ENCODE peak calls at places on chromosomes 16 and 17, in seven cellular contexts. K is GM06990, Y is HCT116, X is left ventricle myocardium inferior, E is OCI-LY7, S is fibroblast of mammary gland, M is HFFc6. L is an unnamed sample.

GRCh38 chr16:49494386-49495150 is 121.0 kb downstream of the C16orf78 start:
- DNase-seq in X (no peak), M (no peak), S (no peak), Y (no peak), E (no peak), K (no peak), L (no peak)

GRCh38 chr17:57537524-57538410 is 207.3 kb downstream of the CCDC182 start:
- DNase-seq in M (no peak), S (no peak), X (no peak), E (no peak), Y (no peak), K (no peak), L (no peak)

GRCh38 chr16:11674001-11674817 is 6.0 kb downstream of the SNN start:
- DNase-seq in M (no peak), S (no peak), Y (no peak), X (no peak), K (no peak), E (no peak), L (no peak)

GRCh38 chr17:55201609-55201932 is 63.2 kb upstream of the HLF start:
- DNase-seq in Y (no peak), S (no peak), E (no peak), X (no peak), M (no peak), K (no peak), L (no peak)

GRCh38 chr17:74671031-74671771 is 41.5 kb downstream of the CD300LF start:
- DNase-seq in M (no peak), E (no peak), X (peak; percentile 81), S (peak; percentile 68), K (peak; percentile 23), Y (no peak), L (peak; percentile 66)

GRCh38 chr17:50830994-50831393 is 4.4 kb upstream of the WFIKKN2 start:
- DNase-seq in S (no peak), M (no peak), E (no peak), X (no peak), Y (no peak), K (no peak), L (no peak)

GRCh38 chr16:85227262-85227923 is 115.1 kb upstream of the CIBAR2 start:
- DNase-seq in E (peak; percentile 76), X (no peak), K (peak; percentile 88), M (no peak), Y (no peak), S (no peak), L (no peak)

GRCh38 chr17:43967251-43967875 is 13.6 kb upstream of the PYY start:
- DNase-seq in Y (no peak), E (no peak), X (no peak), M (peak; percentile 12), S (no peak), K (no peak), L (no peak)

GRCh38 chr17:17677299-17678040 is 3.8 kb upstream of the RAI1 start:
- DNase-seq in Y (no peak), X (no peak), K (no peak), E (no peak), S (no peak), M (no peak), L (no peak)

GRCh38 chr16:2236362-2237075 is at the start of gene DNASE1L2:
- DNase-seq in K (no peak), M (no peak), X (no peak), S (no peak), E (no peak), Y (no peak), L (no peak)

GRCh38 chr16:84144301-84144858 is 597 bp downstream of the HSDL1 start:
- DNase-seq in E (peak; percentile 53), K (peak; percentile 50), Y (no peak), X (peak; percentile 32), S (peak; percentile 8), M (no peak), L (no peak)

GRCh38 chr16:12377497-12377896 is 401.0 kb downstream of the SNX29 start:
- DNase-seq in M (no peak), S (no peak), Y (no peak), K (no peak), E (no peak), X (no peak), L (no peak)

GRCh38 chr17:69638516-69638915 is 224.0 kb downstream of the MAP2K6 start:
- DNase-seq in E (no peak), K (no peak), S (no peak), M (no peak), X (no peak), Y (no peak), L (no peak)

DNA sequence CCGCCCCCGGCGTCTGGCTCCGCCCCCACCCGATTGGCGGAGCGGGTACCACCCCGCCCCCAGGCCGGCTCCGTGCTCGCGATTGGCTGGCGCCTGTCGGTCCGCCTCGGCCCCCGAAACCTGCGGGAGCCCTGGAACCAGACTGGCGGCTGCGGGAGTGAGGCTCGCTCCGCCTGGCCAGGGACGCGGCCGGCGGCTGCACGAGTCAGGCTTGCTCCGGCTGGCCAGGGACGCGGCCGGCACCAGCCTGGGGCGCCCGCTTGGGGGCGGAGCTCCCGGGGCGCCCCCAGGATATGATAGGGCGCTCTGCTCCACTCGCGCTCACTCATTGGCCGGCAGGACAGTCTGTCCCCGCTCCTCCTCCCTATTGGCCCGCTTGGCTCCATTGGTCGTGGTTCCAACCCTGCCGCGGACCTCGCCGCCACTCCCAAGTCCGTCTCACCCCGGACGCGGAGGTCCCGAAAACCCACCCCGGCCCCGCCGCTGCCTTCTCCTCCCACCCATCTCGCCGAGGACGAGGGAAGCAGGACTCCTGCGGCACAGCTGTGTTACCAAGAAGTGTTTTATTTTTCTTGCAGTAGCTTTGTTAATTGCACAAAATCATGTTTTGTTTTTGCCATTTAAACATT is 340 bp upstream of the ROGDI start:
- DNase-seq in M (peak; percentile 89), K (peak; percentile 90), E (peak; percentile 91), S (peak; percentile 87), Y (peak; percentile 72), X (peak; percentile 94), L (peak; percentile 94)
- TF ChIP-seq CTCF in M (peak; percentile 59), K (no peak), E (no peak), S (no peak), Y (no peak), X (peak; percentile 54), L (no peak)

DNA sequence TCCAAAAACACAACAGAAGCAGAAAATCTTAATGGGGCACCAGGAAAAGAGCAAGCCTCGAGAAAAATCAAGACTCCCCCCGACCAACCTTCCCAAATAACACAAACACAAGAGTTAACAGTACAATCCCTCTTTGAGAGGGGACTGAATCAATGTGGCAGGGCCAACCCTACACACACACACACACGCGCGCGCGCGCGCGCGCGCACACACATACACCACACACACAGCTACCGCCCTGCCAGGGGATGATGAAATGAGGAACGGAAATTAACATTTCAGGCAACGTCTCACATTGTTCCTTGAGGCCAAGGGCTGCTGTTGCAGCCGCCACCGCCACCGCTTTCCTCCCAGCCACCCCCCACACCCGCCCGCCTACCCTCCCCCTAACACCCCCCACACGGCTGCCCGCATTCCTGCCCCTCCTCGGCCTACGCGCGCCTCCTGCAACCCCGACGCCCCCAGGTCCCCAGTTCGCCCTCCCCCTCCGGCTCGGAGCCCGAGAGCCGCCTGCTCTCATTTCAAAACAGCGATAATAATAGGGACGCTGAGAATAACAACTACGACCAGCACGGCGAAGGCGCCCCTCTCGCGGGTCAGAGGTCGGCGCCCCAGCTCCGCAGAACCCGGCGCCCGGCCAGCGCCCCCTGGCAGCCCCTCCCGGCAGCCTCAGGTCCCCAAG is 1.2 kb downstream of the ANKRD11 start:
- DNase-seq in K (peak; percentile 89), S (peak; percentile 96), X (peak; percentile 76), E (peak; percentile 96), M (peak; percentile 93), Y (peak; percentile 85), L (peak; percentile 95)
- TF ChIP-seq CTCF in K (peak; percentile 17), S (peak; percentile 26), X (peak; percentile 57), E (peak; percentile 38), M (peak; percentile 56), Y (no peak), L (no peak)

GRCh38 chr16:15954814-15955151 is 5.4 kb downstream of the ABCC1 start:
- DNase-seq in S (peak; percentile 66), M (no peak), X (no peak), Y (no peak), K (no peak), E (no peak), L (peak; percentile 76)
- TF ChIP-seq CTCF in S (no peak), M (no peak), X (no peak), Y (no peak), K (no peak), E (no peak), L (no peak)

GRCh38 chr16:88678224-88678979 is 7.9 kb downstream of the SNAI3 start:
- DNase-seq in Y (no peak), S (no peak), M (no peak), E (no peak), X (no peak), K (no peak), L (no peak)

GRCh38 chr16:88677721-88678120 is 8.6 kb downstream of the SNAI3 start:
- DNase-seq in S (no peak), K (no peak), X (no peak), M (no peak), Y (no peak), E (no peak), L (no peak)

GRCh38 chr16:88680554-88681083 is 5.7 kb downstream of the SNAI3 start:
- DNase-seq in M (no peak), S (no peak), Y (no peak), K (no peak), E (no peak), X (no peak), L (no peak)

GRCh38 chr16:88681709-88682451 is 4.4 kb downstream of the SNAI3 start:
- DNase-seq in X (peak; percentile 55), S (no peak), Y (no peak), M (no peak), E (peak; percentile 99), K (peak; percentile 85), L (peak; percentile 77)

GRCh38 chr16:88681084-88681680 is 5.1 kb downstream of the SNAI3 start:
- DNase-seq in X (no peak), E (peak; percentile 93), Y (no peak), M (no peak), S (no peak), K (peak; percentile 80), L (no peak)
- TF ChIP-seq CTCF in X (peak; percentile 16), E (peak; percentile 84), Y (peak; percentile 83), M (peak; percentile 62), S (peak; percentile 6), K (peak; percentile 90), L (no peak)

DNA sequence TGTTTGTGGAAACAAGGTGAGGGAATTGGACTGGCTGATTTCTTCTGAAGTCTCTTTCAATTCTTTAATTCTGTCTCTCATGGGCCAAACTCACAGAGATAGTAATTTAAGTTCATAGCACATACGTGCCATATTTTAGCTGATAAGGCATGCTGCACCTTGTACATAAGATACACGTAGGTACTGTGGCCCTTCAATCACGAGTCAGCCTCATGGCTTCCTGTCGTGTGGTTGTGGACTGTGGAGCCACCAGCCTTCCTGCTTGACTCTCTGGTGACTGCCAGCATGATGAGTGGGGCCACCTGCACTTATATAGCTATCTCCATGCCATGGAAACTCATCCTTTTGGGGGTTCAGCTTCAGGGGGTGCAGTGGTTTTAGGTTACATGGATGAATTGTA is 25.1 kb downstream of the KSR1 start:
- DNase-seq in E (no peak), K (no peak), M (no peak), X (no peak), Y (no peak), S (no peak), L (no peak)
- TF ChIP-seq CTCF in E (no peak), K (no peak), M (no peak), X (no peak), Y (no peak), S (no peak), L (no peak)